ENCODE peak calls at places on chromosome 4, in six cellular contexts. J is AG10803; W is ELF-1; Z is activated CD4-positive, CD25-positive, alpha-beta regulatory T cell; O is NCI-H1105 treated with DMSO at 0.1 percent for 48 hours; B is Caco-2. A is an unnamed sample.

GRCh38 chr4:98447648-98448047 is 186.5 kb downstream of the RAP1GDS1 start:
- DNase-seq in J (no peak), W (no peak), Z (no peak), O (no peak), B (no peak), A (peak)

GRCh38 chr4:58456727-58457384 is 1346.7 kb upstream of the IGFBP7 start:
- DNase-seq in J (no peak), W (no peak), Z (no peak), O (no peak), B (no peak), A (no peak)

GRCh38 chr4:2079926-2080325 is 20.8 kb downstream of the NAT8L start:
- DNase-seq in J (no peak), W (no peak), Z (no peak), O (no peak), B (no peak), A (no peak)

GRCh38 chr4:155950461-155950860 is 3.2 kb downstream of the CTSO start:
- DNase-seq in J (no peak), W (no peak), Z (no peak), O (no peak), B (no peak), A (no peak)

GRCh38 chr4:52006887-52007286 is 13.3 kb downstream of the LRRC66 start:
- DNase-seq in J (no peak), W (no peak), Z (no peak), O (no peak), B (no peak), A (no peak)

GRCh38 chr4:86011117-86011516 is 348.7 kb downstream of the MAPK10 start:
- DNase-seq in J (peak), W (no peak), Z (no peak), O (no peak), B (no peak), A (no peak)

GRCh38 chr4:182916483-182917181 is 554 bp downstream of the DCTD start:
- DNase-seq in J (peak), W (peak), Z (no peak), O (peak), B (peak), A (peak)

GRCh38 chr4:86895692-86896488 is 3.7 kb upstream of the C4orf36 start:
- DNase-seq in J (peak), W (no peak), Z (no peak), O (peak), B (peak), A (peak)

GRCh38 chr4:6688879-6689505 is 4.7 kb upstream of the S100P start:
- DNase-seq in J (peak), W (peak), Z (peak), O (no peak), B (peak), A (peak)

GRCh38 chr4:14994242-14994641 is 8.0 kb upstream of the CPEB2 start:
- DNase-seq in J (peak), W (no peak), Z (no peak), O (no peak), B (no peak), A (peak)

GRCh38 chr4:157911662-157912061 is 261.2 kb downstream of the GASK1B start:
- DNase-seq in J (no peak), W (no peak), Z (no peak), O (no peak), B (no peak), A (no peak)